ENCODE peak calls at places on chromosomes 3 and 15, in ten cellular contexts. W is LNCaP clone FGC, N is left lung, P is AG10803, U is BJ, Y is esophagus muscularis mucosa, C is endodermal cell, Z is IMR-90, A is right cardiac atrium, J is AG09309. Q is an unnamed sample.

GRCh38 chr15:66404122-66404521 is 17.4 kb downstream of the MAP2K1 start:
- DNase-seq in W (no peak), N (no peak), P (no peak), U (no peak), Y (no peak), C (peak; percentile 47), Z (no peak), A (no peak), J (no peak), Q (no peak)

GRCh38 chr3:105829879-105830622 is 38.8 kb downstream of the CBLB start:
- DNase-seq in W (no peak), N (no peak), P (peak; percentile 21), U (no peak), Y (no peak), C (no peak), Z (peak; percentile 44), A (no peak), J (no peak), Q (no peak)

GRCh38 chr3:16658004-16658932 is 53.0 kb upstream of the DAZL start:
- DNase-seq in W (no peak), N (no peak), P (no peak), U (no peak), Y (no peak), C (peak; percentile 84), Z (no peak), A (no peak), J (no peak), Q (peak; percentile 69)

GRCh38 chr3:67329358-67329757 is 325.1 kb downstream of the SUCLG2 start:
- DNase-seq in W (no peak), N (no peak), P (no peak), U (no peak), Y (no peak), C (no peak), Z (no peak), A (no peak), J (no peak), Q (no peak)

GRCh38 chr15:64775551-64776401 is at the start of gene RBPMS2:
- DNase-seq in W (no peak), N (no peak), P (no peak), U (no peak), Y (no peak), C (peak; percentile 80), Z (peak; percentile 2), A (peak; percentile 72), J (no peak), Q (peak; percentile 66)

GRCh38 chr3:153977148-153977547 is 144.0 kb upstream of the ARHGEF26 start:
- DNase-seq in W (no peak), N (no peak), P (peak; percentile 21), U (no peak), Y (no peak), C (no peak), Z (no peak), A (peak; percentile 57), J (no peak), Q (no peak)

GRCh38 chr3:136343446-136343845 is 93.3 kb downstream of the PCCB start:
- DNase-seq in W (peak; percentile 93), N (no peak), P (no peak), U (no peak), Y (no peak), C (no peak), Z (no peak), A (no peak), J (no peak), Q (no peak)

GRCh38 chr3:64995857-64996564 is 308.2 kb upstream of the ADAMTS9 start:
- DNase-seq in W (no peak), N (no peak), P (peak; percentile 8), U (no peak), Y (no peak), C (no peak), Z (peak; percentile 35), A (no peak), J (no peak), Q (no peak)

GRCh38 chr3:38107911-38108648 is 28.8 kb downstream of the ACAA1 start:
- DNase-seq in W (no peak), N (no peak), P (no peak), U (no peak), Y (no peak), C (peak; percentile 39), Z (no peak), A (no peak), J (no peak), Q (no peak)

GRCh38 chr3:133444071-133444774 is 44.4 kb downstream of the BFSP2 start:
- DNase-seq in W (peak; percentile 71), N (no peak), P (no peak), U (no peak), Y (no peak), C (no peak), Z (peak; percentile 24), A (no peak), J (no peak), Q (no peak)

GRCh38 chr3:100076544-100077529 is 37.5 kb downstream of the FILIP1L start:
- DNase-seq in W (no peak), N (no peak), P (no peak), U (no peak), Y (no peak), C (no peak), Z (no peak), A (peak; percentile 36), J (no peak), Q (no peak)

GRCh38 chr15:36877796-36878744 is 222.3 kb downstream of the MEIS2 start:
- DNase-seq in W (no peak), N (no peak), P (no peak), U (no peak), Y (no peak), C (peak; percentile 74), Z (no peak), A (peak; percentile 53), J (no peak), Q (peak; percentile 63)

GRCh38 chr3:52052831-52053306 is 3.5 kb downstream of the DUSP7 start:
- DNase-seq in W (no peak), N (peak; percentile 92), P (peak; percentile 80), U (peak; percentile 31), Y (peak; percentile 96), C (peak; percentile 94), Z (peak; percentile 77), A (peak; percentile 97), J (peak; percentile 44), Q (peak; percentile 88)
- H3K4me3 ChIP-seq in W (no peak overlapping the region), N (peak overlapping the region; percentile 3), P (peak overlapping the region; percentile 95), U (peak overlapping the region; percentile 31), Y (peak overlapping the region; percentile 79), C (no peak overlapping the region), Z (no peak overlapping the region), A (peak overlapping the region; percentile 21), J (peak overlapping the region; percentile 41), Q (no peak overlapping the region)

DNA sequence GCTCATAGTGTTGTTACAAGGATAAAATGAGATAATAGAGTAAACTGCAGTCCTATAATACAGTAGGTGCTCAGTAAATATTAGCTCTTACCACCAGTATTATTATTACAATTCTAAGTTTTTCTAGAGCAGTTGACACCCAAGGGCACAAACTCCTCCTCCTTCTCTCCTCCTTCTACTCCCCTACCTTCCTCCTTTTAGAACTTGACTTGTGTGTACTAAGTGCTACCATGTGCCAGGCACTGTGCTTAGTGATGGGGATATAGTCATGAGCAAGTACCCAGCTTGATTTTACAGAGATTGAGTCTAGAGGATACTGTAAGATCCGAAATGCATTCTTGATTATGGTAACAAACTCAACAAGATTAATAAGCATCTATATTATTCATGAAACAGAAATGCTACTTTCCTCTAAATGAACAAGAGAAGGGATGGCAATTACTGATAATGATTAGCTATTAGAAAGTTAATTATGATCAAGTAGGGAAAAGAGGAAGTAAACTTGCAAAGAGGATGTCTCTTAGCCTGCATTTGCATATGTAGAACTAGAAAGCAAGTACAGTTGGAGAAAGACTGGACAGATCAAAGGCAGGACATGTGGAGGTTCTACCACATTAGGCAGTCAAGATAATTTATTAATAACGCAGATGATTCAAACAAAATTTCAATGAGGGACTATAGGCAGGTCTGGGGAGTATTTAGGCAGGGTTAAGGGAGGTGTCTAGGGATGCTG is 72.3 kb downstream of the CLDN11 start:
- DNase-seq in W (no peak), N (no peak), P (no peak), U (no peak), Y (no peak), C (no peak), Z (no peak), A (no peak), J (no peak), Q (no peak)
- H3K4me3 ChIP-seq in W (no peak overlapping the region), N (no peak overlapping the region), P (no peak overlapping the region), U (no peak overlapping the region), Y (no peak overlapping the region), C (no peak overlapping the region), Z (no peak overlapping the region), A (no peak overlapping the region), J (no peak overlapping the region), Q (no peak overlapping the region)

DNA sequence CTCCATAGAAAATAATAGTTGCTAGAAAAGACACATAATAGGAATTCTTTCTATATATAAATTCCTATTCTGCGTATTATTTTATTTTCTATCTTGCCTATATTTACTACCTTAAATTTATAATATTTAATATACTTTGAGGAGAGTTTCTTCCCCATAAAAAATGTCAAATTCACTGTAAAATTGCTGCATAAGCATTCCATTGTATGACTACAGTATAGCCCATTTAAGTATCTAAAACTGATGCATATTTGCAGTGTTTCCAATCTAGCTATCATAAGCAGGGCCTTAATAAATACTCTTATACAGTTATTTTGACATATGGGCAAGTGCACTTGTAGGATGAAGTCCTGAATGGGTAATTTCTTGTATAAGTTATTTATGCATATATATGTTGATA is 1088.6 kb upstream of the EPHA6 start:
- DNase-seq in W (no peak), N (no peak), P (no peak), U (no peak), Y (no peak), C (no peak), Z (no peak), A (no peak), J (no peak), Q (no peak)
- H3K4me3 ChIP-seq in W (no peak overlapping the region), N (no peak overlapping the region), P (no peak overlapping the region), U (no peak overlapping the region), Y (no peak overlapping the region), C (no peak overlapping the region), Z (no peak overlapping the region), A (no peak overlapping the region), J (no peak overlapping the region), Q (no peak overlapping the region)

GRCh38 chr3:51385621-51386091 is 565 bp downstream of the MANF start:
- DNase-seq in W (no peak), N (no peak), P (no peak), U (no peak), Y (no peak), C (no peak), Z (no peak), A (peak; percentile 14), J (no peak), Q (no peak)

GRCh38 chr3:51388286-51389029 is 2.6 kb upstream of the RBM15B start:
- DNase-seq in W (peak; percentile 88), N (no peak), P (no peak), U (no peak), Y (no peak), C (peak; percentile 66), Z (peak; percentile 20), A (peak; percentile 52), J (no peak), Q (peak; percentile 54)

GRCh38 chr3:51386159-51386851 is 1.2 kb downstream of the MANF start:
- DNase-seq in W (no peak), N (no peak), P (no peak), U (no peak), Y (no peak), C (peak; percentile 41), Z (no peak), A (peak; percentile 7), J (no peak), Q (no peak)

GRCh38 chr3:51384730-51385473 is at the start of gene MANF:
- DNase-seq in W (peak; percentile 93), N (peak; percentile 98), P (peak; percentile 98), U (peak; percentile 88), Y (peak; percentile 99), C (peak; percentile 99), Z (peak; percentile 97), A (peak; percentile 99), J (peak; percentile 88), Q (peak; percentile 99)

GRCh38 chr3:51386852-51387229 is 1.8 kb downstream of the MANF start:
- DNase-seq in W (no peak), N (no peak), P (no peak), U (no peak), Y (no peak), C (peak; percentile 31), Z (no peak), A (peak; percentile 26), J (no peak), Q (no peak)
- H3K4me3 ChIP-seq in W (peak overlapping the region; percentile 63), N (peak overlapping the region; percentile 64), P (peak overlapping the region; percentile 79), U (no peak overlapping the region), Y (peak overlapping the region; percentile 80), C (peak overlapping the region; percentile 98), Z (no peak overlapping the region), A (no peak overlapping the region), J (peak overlapping the region; percentile 78), Q (peak overlapping the region; percentile 100)